ENCODE peak calls at places on chromosomes 2 and 18, in four cellular contexts. V is ovary, E is H1, X is K562. N is an unnamed sample. For H3K36me3, the result is how much of the 10 kb centered on the place peaks cover.

GRCh38 chr2:30915485-30915884 is 108.2 kb upstream of the CAPN13 start:
- DNase-seq in V (no peak), E (peak), X (no peak), N (no peak)

GRCh38 chr2:73217826-73218225 is 3.8 kb downstream of the SMYD5 start:
- DNase-seq in V (no peak), E (no peak), X (no peak), N (no peak)

GRCh38 chr2:123438277-123439050 is 586.6 kb upstream of the CNTNAP5 start:
- DNase-seq in V (no peak), E (no peak), X (no peak), N (no peak)

GRCh38 chr18:37714621-37715020 is 149.0 kb upstream of the CELF4 start:
- DNase-seq in V (no peak), E (no peak), X (no peak), N (no peak)

GRCh38 chr2:235026137-235026536 is 74.3 kb downstream of the SH3BP4 start:
- DNase-seq in V (no peak), E (no peak), X (no peak), N (peak)

GRCh38 chr2:36376319-36376765 is 20.8 kb downstream of the CRIM1 start:
- DNase-seq in V (peak), E (no peak), X (no peak), N (peak)

GRCh38 chr2:116435648-116436047 is 1378.8 kb upstream of the DDX18 start:
- DNase-seq in V (no peak), E (no peak), X (no peak), N (no peak)

GRCh38 chr2:217489145-217489960 is 513.4 kb downstream of the TNS1 start:
- DNase-seq in V (no peak), E (no peak), X (no peak), N (no peak)

GRCh38 chr2:33111002-33111446 is 164.3 kb downstream of the LTBP1 start:
- DNase-seq in V (peak), E (no peak), X (no peak), N (no peak)

GRCh38 chr2:150081775-150082517 is 405.5 kb downstream of the RND3 start:
- DNase-seq in V (no peak), E (no peak), X (no peak), N (no peak)

GRCh38 chr2:99982744-99983143 is 159.6 kb downstream of the AFF3 start:
- DNase-seq in V (no peak), E (no peak), X (no peak), N (no peak)

GRCh38 chr2:215680605-215681598 is 245.0 kb upstream of the FN1 start:
- DNase-seq in V (no peak), E (no peak), X (no peak), N (no peak)
- TF ChIP-seq EP300 in V (no peak), E (no peak), X (no peak), N (no peak)

GRCh38 chr18:63299837-63300787 is 19.5 kb downstream of the BCL2 start:
- DNase-seq in V (no peak), E (no peak), X (no peak), N (no peak)
- H3K36me3 ChIP-seq in V (under half), E (under half), X (under half), N (under half)

GRCh38 chr2:98029718-98030222 is 34.0 kb upstream of the TMEM131 start:
- DNase-seq in V (no peak), E (no peak), X (no peak), N (no peak)
- H3K27ac ChIP-seq in V (no peak), E (no peak), X (no peak), N (no peak)

GRCh38 chr18:70420151-70420898 is 131.5 kb downstream of the SOCS6 start:
- DNase-seq in V (no peak), E (no peak), X (no peak), N (no peak)
- TF ChIP-seq EP300 in V (no peak), E (no peak), X (no peak), N (no peak)

DNA sequence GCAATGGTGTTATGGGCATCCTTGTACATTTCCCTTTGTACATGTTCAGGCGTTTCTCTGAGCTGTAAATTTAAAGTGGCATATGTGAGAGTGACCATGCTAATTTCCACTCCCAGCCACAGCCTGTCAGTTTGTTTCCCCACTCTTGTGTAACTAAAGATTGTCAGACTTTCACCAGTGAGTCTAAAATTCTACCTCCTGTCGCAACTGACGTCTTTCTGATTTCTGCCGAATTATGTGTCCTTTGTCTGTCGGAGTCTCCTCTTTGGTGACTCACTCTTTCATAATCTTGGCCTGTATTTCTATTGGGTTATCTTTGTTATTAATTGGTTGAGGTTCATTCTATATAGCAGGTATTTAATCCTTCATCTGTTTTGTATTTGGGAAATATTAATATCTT is 50.7 kb downstream of the TRAPPC12 start:
- DNase-seq in V (no peak), E (no peak), X (no peak), N (no peak)
- H3K36me3 ChIP-seq in V (under half), E (under half), X (half or more), N (under half)

DNA sequence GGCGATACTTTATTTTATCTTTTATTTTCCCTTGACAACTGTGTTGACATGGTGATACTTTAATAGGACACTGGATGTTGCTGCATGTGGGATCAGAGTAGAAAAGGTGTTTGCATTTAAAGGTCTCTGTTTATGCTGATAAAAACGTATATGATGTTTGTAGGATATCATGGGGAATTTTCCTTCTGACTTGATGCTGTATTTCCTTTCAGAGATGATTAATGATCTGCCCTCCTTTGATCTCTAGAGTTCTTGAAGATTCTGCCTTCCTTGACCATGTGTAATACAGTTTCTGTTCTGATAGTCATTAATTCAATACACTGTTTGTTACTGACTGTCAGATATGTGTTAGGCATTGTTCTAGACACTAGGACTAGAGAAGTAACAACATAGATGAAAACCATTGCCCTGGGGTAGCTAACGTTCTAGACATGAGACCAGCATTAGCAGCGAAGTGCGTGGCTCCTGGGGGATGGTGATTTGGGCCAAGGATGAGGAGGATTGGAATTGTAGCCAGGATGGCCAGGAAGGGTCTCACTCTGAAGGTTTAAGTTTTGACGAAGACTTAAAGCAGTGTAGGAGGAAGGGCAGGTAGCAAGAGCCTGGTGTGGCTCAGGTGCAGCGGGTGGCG is 2.8 kb downstream of the ATG4B start:
- DNase-seq in V (no peak), E (no peak), X (no peak), N (no peak)
- H3K27ac ChIP-seq in V (no peak), E (no peak), X (no peak), N (no peak)

GRCh38 chr18:3816601-3817363 is 366.8 kb downstream of the TGIF1 start:
- DNase-seq in V (no peak), E (no peak), X (no peak), N (no peak)
- TF ChIP-seq EP300 in V (no peak), E (no peak), X (no peak), N (no peak)

GRCh38 chr18:61851279-61851678 is 41.5 kb downstream of the RNF152 start:
- DNase-seq in V (no peak), E (no peak), X (no peak), N (no peak)
- H3K36me3 ChIP-seq in V (under half), E (under half), X (under half), N (under half)

N was measured in transverse colon.